ENCODE peak calls at places on chromosomes 3 and 15, in six cellular contexts. U, L, I, C, B and F are unnamed samples.

GRCh38 chr3:23455084-23455483 is 252.0 kb downstream of the UBE2E2 start:
- DNase-seq in U (no peak), L (peak), I (peak), C (no peak), B (no peak), F (peak)

GRCh38 chr3:128950223-128950938 is 43.5 kb downstream of the CFAP92 start:
- DNase-seq in U (no peak), L (peak), I (peak), C (no peak), B (no peak), F (peak)

GRCh38 chr3:11199902-11200678 is 45.8 kb downstream of the HRH1 start:
- DNase-seq in U (no peak), L (peak), I (no peak), C (no peak), B (no peak), F (no peak)

GRCh38 chr3:129665024-129665768 is 58.7 kb upstream of the PLXND1 start:
- DNase-seq in U (no peak), L (peak), I (peak), C (no peak), B (no peak), F (peak)

GRCh38 chr3:65672876-65673815 is 365.6 kb downstream of the MAGI1 start:
- DNase-seq in U (no peak), L (peak), I (peak), C (no peak), B (peak), F (peak)

GRCh38 chr3:188166471-188166870 is 12.5 kb downstream of the LPP start:
- DNase-seq in U (no peak), L (no peak), I (no peak), C (no peak), B (no peak), F (no peak)

GRCh38 chr3:183826854-183827253 is 1.5 kb upstream of the MAP6D1 start:
- DNase-seq in U (no peak), L (no peak), I (no peak), C (peak), B (no peak), F (no peak)

GRCh38 chr3:152667267-152667666 is 167.7 kb upstream of the P2RY1 start:
- DNase-seq in U (no peak), L (no peak), I (no peak), C (no peak), B (no peak), F (no peak)

GRCh38 chr3:191366675-191367074 is 36.3 kb upstream of the UTS2B start:
- DNase-seq in U (no peak), L (peak), I (peak), C (no peak), B (no peak), F (peak)

GRCh38 chr3:171282041-171282440 is 178.2 kb downstream of the TNIK start:
- DNase-seq in U (no peak), L (peak), I (peak), C (no peak), B (no peak), F (peak)

GRCh38 chr3:109125902-109126301 is 8.0 kb upstream of the MORC1 start:
- DNase-seq in U (no peak), L (no peak), I (no peak), C (no peak), B (no peak), F (no peak)

GRCh38 chr15:51726302-51727073 is 11.0 kb downstream of the LYSMD2 start:
- DNase-seq in U (no peak), L (peak), I (peak), C (no peak), B (peak), F (peak)

GRCh38 chr15:79451361-79451999 is 19.3 kb downstream of the MINAR1 start:
- DNase-seq in U (no peak), L (no peak), I (no peak), C (peak), B (no peak), F (no peak)

GRCh38 chr3:37859908-37860199 is 1.8 kb upstream of the CTDSPL start:
- DNase-seq in U (no peak), L (no peak), I (no peak), C (no peak), B (no peak), F (no peak)

GRCh38 chr3:188854395-188855149 is 317.2 kb upstream of the TPRG1 start:
- DNase-seq in U (no peak), L (peak), I (peak), C (no peak), B (no peak), F (peak)

GRCh38 chr15:64580696-64581407 is 120.5 kb downstream of the ZNF609 start:
- DNase-seq in U (no peak), L (no peak), I (no peak), C (no peak), B (no peak), F (no peak)

GRCh38 chr3:114880078-114880477 is 267.0 kb downstream of the ZBTB20 start:
- DNase-seq in U (no peak), L (no peak), I (peak), C (no peak), B (no peak), F (peak)

GRCh38 chr3:194401815-194402461 is 2.9 kb upstream of the GP5 start:
- DNase-seq in U (no peak), L (no peak), I (no peak), C (no peak), B (no peak), F (no peak)

GRCh38 chr15:77030042-77030927 is 35.4 kb downstream of the PSTPIP1 start:
- DNase-seq in U (no peak), L (no peak), I (no peak), C (no peak), B (no peak), F (no peak)

GRCh38 chr15:70235347-70235746 is 137.6 kb upstream of the TLE3 start:
- DNase-seq in U (no peak), L (no peak), I (no peak), C (no peak), B (no peak), F (no peak)

GRCh38 chr3:195080571-195081141 is 190.3 kb downstream of the XXYLT1 start:
- DNase-seq in U (no peak), L (no peak), I (no peak), C (no peak), B (peak), F (peak)

GRCh38 chr3:85864896-85865295 is 906.1 kb downstream of the CADM2 start:
- DNase-seq in U (no peak), L (no peak), I (no peak), C (no peak), B (no peak), F (no peak)

GRCh38 chr3:177179281-177180067 is 17.8 kb downstream of the TBL1XR1 start:
- DNase-seq in U (no peak), L (no peak), I (no peak), C (peak), B (no peak), F (no peak)

GRCh38 chr3:100057716-100058575 is 56.4 kb downstream of the FILIP1L start:
- DNase-seq in U (no peak), L (peak), I (no peak), C (no peak), B (no peak), F (peak)

GRCh38 chr3:38117748-38118420 is 19.0 kb downstream of the ACAA1 start:
- DNase-seq in U (peak), L (peak), I (peak), C (no peak), B (peak), F (peak)

GRCh38 chr3:2535206-2535605 is 436.5 kb downstream of the CNTN4 start:
- DNase-seq in U (no peak), L (no peak), I (no peak), C (no peak), B (no peak), F (no peak)

GRCh38 chr15:48634934-48635333 is 10.6 kb downstream of the FBN1 start:
- DNase-seq in U (no peak), L (peak), I (peak), C (no peak), B (no peak), F (peak)

GRCh38 chr3:194206375-194206774 is 70.4 kb downstream of the HES1 start:
- DNase-seq in U (no peak), L (peak), I (peak), C (peak), B (peak), F (no peak)

GRCh38 chr15:63888146-63888545 is 54.4 kb upstream of the HERC1 start:
- DNase-seq in U (no peak), L (no peak), I (no peak), C (no peak), B (no peak), F (no peak)

GRCh38 chr15:97156739-97157265 is 803.7 kb upstream of the ARRDC4 start:
- DNase-seq in U (no peak), L (peak), I (peak), C (no peak), B (no peak), F (peak)

GRCh38 chr3:174099724-174100123 is 702.2 kb downstream of the NLGN1 start:
- DNase-seq in U (no peak), L (no peak), I (no peak), C (no peak), B (no peak), F (no peak)

GRCh38 chr3:73661262-73661661 is 36.5 kb upstream of the PDZRN3 start:
- DNase-seq in U (no peak), L (peak), I (peak), C (no peak), B (no peak), F (peak)

GRCh38 chr3:11272913-11273574 is 847 bp downstream of the ATG7 start:
- DNase-seq in U (no peak), L (peak), I (no peak), C (no peak), B (no peak), F (peak)

GRCh38 chr15:91271565-91272153 is 171.6 kb downstream of the SV2B start:
- DNase-seq in U (no peak), L (peak), I (peak), C (no peak), B (no peak), F (peak)

GRCh38 chr15:73782339-73782979 is 29.3 kb upstream of the INSYN1 start:
- DNase-seq in U (no peak), L (no peak), I (no peak), C (no peak), B (no peak), F (no peak)

GRCh38 chr3:163422671-163423070 is 1655.6 kb downstream of the SI start:
- DNase-seq in U (no peak), L (no peak), I (no peak), C (no peak), B (no peak), F (no peak)

GRCh38 chr3:113147608-113148306 is 63.6 kb upstream of the BOC start:
- DNase-seq in U (no peak), L (no peak), I (no peak), C (no peak), B (peak), F (no peak)

GRCh38 chr15:63094495-63094931 is 27.1 kb upstream of the LACTB start:
- DNase-seq in U (no peak), L (peak), I (peak), C (no peak), B (no peak), F (peak)

GRCh38 chr3:27719306-27720003 is 2.7 kb downstream of the EOMES start:
- DNase-seq in U (no peak), L (no peak), I (no peak), C (no peak), B (no peak), F (no peak)

DNA sequence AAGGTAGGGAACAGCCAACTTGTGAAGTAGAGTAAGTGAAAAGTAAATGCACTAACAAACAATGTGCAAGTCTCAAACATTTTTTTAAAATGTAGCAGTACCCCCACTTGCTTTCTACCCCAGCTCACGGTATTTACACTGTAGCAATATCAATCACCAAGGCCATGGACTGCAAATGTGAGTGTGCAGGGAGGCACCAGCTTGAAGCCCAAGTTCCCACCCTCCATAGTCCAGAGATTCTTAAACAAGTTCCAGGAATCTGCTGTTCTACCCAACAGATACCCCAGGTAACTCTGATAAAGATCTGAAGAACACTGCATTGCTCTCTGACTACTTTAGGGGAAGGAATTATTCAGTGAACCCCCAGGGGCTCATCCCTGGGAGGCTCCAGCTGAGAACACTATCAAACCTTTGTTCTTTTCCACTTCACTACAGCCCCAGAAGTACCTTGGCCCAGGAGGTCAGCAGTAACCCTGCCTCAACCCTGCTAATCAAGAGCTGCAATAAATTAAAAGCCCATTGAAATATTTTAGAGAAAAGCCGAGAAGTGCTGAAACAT is 86.1 kb downstream of the FOXP1 start:
- DNase-seq in U (no peak), L (no peak), I (no peak), C (no peak), B (no peak), F (no peak)
- H3K4me3 ChIP-seq in U (no peak), L (no peak), I (no peak), C (no peak), B (no peak), F (no peak)

GRCh38 chr15:85296615-85297402 is 83.6 kb upstream of the AKAP13 start:
- DNase-seq in U (peak), L (peak), I (peak), C (no peak), B (peak), F (peak)
- TF ChIP-seq CTCF in U (peak), L (peak), I (peak), C (peak), B (peak), F (peak)

GRCh38 chr3:155872904-155873646 is 2.6 kb downstream of the GMPS start:
- DNase-seq in U (no peak), L (no peak), I (no peak), C (no peak), B (no peak), F (no peak)
- H3K4me3 ChIP-seq in U (no peak), L (no peak), I (no peak), C (no peak), B (no peak), F (no peak)

GRCh38 chr15:68209272-68209671 is 4.1 kb upstream of the CALML4 start:
- DNase-seq in U (no peak), L (no peak), I (no peak), C (no peak), B (no peak), F (no peak)
- TF ChIP-seq CTCF in U (no peak), L (no peak), I (no peak), C (no peak), B (no peak), F (no peak)